ENCODE peak calls at places on chromosomes 12 and 14, in four cellular contexts. E is transverse colon; R is ovary; L is CD8-positive, alpha-beta T cell. M is an unnamed sample. For H3K4me1, the result is how much of the 10 kb centered on the place peaks cover.

GRCh38 chr12:15209782-15210181 is 11.4 kb downstream of the RERG start:
- DNase-seq in E (no peak), R (no peak), L (no peak), M (no peak)

GRCh38 chr14:72753044-72753710 is 140.7 kb downstream of the DPF3 start:
- DNase-seq in E (no peak), R (no peak), L (no peak), M (no peak)

GRCh38 chr12:108831309-108831991 is 25.9 kb downstream of the SSH1 start:
- DNase-seq in R (no peak), L (no peak), E (peak), M (no peak)

GRCh38 chr12:121465921-121466799 is 66.2 kb downstream of the RNF34 start:
- DNase-seq in E (peak), L (peak), R (no peak), M (no peak)

GRCh38 chr12:26119391-26119981 is 5.4 kb downstream of the BHLHE41 start:
- DNase-seq in L (no peak), R (no peak), E (no peak), M (peak)

GRCh38 chr14:96309128-96309906 is 53.3 kb downstream of the BDKRB1 start:
- DNase-seq in L (no peak), E (peak), R (no peak), M (no peak)

GRCh38 chr12:102879144-102879763 is 37.8 kb downstream of the PAH start:
- DNase-seq in L (no peak), E (no peak), R (no peak), M (peak)

GRCh38 chr14:100828448-100828834 is 2.5 kb downstream of the MEG3 start:
- DNase-seq in L (no peak), R (no peak), E (no peak), M (no peak)

GRCh38 chr14:91282954-91283645 is 38.6 kb upstream of the GPR68 start:
- DNase-seq in L (no peak), R (no peak), E (no peak), M (no peak)

GRCh38 chr12:88342434-88342833 is 200.3 kb downstream of the TMTC3 start:
- DNase-seq in R (no peak), E (no peak), L (no peak), M (no peak)

GRCh38 chr12:56261503-56262230 is 3.5 kb upstream of the ANKRD52 start:
- DNase-seq in R (no peak), E (peak), L (no peak), M (no peak)

GRCh38 chr12:2624543-2625266 is 170.1 kb upstream of the FKBP4 start:
- DNase-seq in R (no peak), L (no peak), E (no peak), M (no peak)

GRCh38 chr12:24198070-24198469 is 248.6 kb upstream of the SOX5 start:
- DNase-seq in E (no peak), L (no peak), R (no peak), M (no peak)

GRCh38 chr12:55737581-55738112 is 5.3 kb upstream of the GDF11 start:
- DNase-seq in R (no peak), L (no peak), E (no peak), M (no peak)

GRCh38 chr12:110698171-110698902 is 9.4 kb upstream of the HVCN1 start:
- DNase-seq in E (peak), L (peak), R (peak), M (peak)

GRCh38 chr12:122527478-122527944 is 462 bp downstream of the KNTC1 start:
- DNase-seq in R (no peak), E (peak), L (peak), M (no peak)

GRCh38 chr14:73462078-73462715 is 3.9 kb upstream of the NUMB start:
- DNase-seq in E (peak), R (peak), L (no peak), M (peak)

GRCh38 chr12:118358607-118359540 is 13.8 kb downstream of the TAOK3 start:
- DNase-seq in E (no peak), R (no peak), L (no peak), M (no peak)

GRCh38 chr12:53193040-53193439 is 12.3 kb upstream of the CSAD start:
- DNase-seq in L (no peak), E (no peak), R (no peak), M (no peak)

GRCh38 chr12:75481774-75482173 is 1.2 kb downstream of the GLIPR1 start:
- DNase-seq in R (no peak), E (peak), L (no peak), M (peak)

GRCh38 chr12:44603701-44604100 is 272.4 kb downstream of the NELL2 start:
- DNase-seq in L (no peak), R (no peak), E (no peak), M (no peak)

GRCh38 chr12:2498961-2499500 is 295.7 kb upstream of the FKBP4 start:
- DNase-seq in L (no peak), R (no peak), E (peak), M (no peak)

GRCh38 chr12:14264316-14264715 is 101.2 kb upstream of the ATF7IP start:
- DNase-seq in R (no peak), L (no peak), E (no peak), M (no peak)

GRCh38 chr14:105855246-105855892 is 329.0 kb downstream of the TMEM121 start:
- DNase-seq in L (peak), E (no peak), R (no peak), M (peak)

GRCh38 chr12:106910202-106910601 is 45.5 kb upstream of the TMEM263 start:
- DNase-seq in L (no peak), R (no peak), E (no peak), M (no peak)

GRCh38 chr12:591167-591570 is 72.1 kb downstream of the NINJ2 start:
- DNase-seq in E (no peak), L (no peak), R (no peak), M (no peak)

GRCh38 chr12:122203301-122203967 is at the start of gene B3GNT4:
- DNase-seq in E (peak), R (no peak), L (peak), M (no peak)

GRCh38 chr14:68285421-68286179 is 466.0 kb downstream of the RAD51B start:
- DNase-seq in L (peak), E (peak), R (no peak), M (no peak)

GRCh38 chr12:44076892-44077291 is 241.0 kb downstream of the TMEM117 start:
- DNase-seq in R (no peak), L (no peak), E (no peak), M (no peak)

GRCh38 chr12:121776190-121777098 is 17.0 kb downstream of the RHOF start:
- DNase-seq in L (peak), E (peak), R (peak), M (peak)

GRCh38 chr12:125100551-125101434 is 35.6 kb downstream of the AACS start:
- DNase-seq in L (no peak), E (no peak), R (no peak), M (no peak)

GRCh38 chr12:39503445-39503844 is 60.5 kb upstream of the KIF21A start:
- DNase-seq in E (no peak), L (no peak), R (no peak), M (no peak)

GRCh38 chr12:67534671-67535070 is 113.9 kb upstream of the DYRK2 start:
- DNase-seq in E (no peak), L (no peak), R (peak), M (peak)

GRCh38 chr14:34322940-34323418 is 139.1 kb downstream of the SPTSSA start:
- DNase-seq in L (peak), E (peak), R (peak), M (peak)

GRCh38 chr12:46771268-46771837 is 54.4 kb downstream of the SLC38A4 start:
- DNase-seq in E (no peak), R (no peak), L (no peak), M (no peak)

GRCh38 chr12:122835693-122836026 is 403 bp downstream of the HIP1R start:
- DNase-seq in L (peak), R (no peak), E (peak), M (no peak)

GRCh38 chr14:83463500-83464098 is 1929.9 kb upstream of the SEL1L start:
- DNase-seq in R (no peak), L (no peak), E (no peak), M (no peak)

DNA sequence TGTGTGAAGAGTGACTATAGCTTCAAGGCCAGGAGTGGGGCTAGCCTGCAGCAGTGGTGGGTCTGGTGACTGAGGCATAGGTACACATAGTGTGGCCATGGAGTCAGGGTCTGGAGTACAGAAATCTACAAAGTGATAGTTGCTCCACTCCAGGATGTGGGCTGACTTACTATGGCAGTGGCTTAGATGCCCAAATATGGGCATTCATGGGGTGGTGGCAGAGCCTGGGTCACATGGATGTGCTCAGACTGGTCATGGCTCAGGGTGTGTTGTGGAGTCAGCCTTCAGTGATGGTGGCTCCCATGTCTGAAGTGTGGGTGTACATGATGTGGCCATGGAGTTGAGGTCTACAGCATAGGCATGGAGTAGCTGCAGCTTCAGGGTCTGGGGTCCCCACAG is 27.3 kb downstream of the CLEC6A start:
- DNase-seq in L (no peak), R (no peak), E (no peak), M (no peak)
- H3K4me3 ChIP-seq in L (no peak), R (no peak), E (no peak), M (no peak)

GRCh38 chr12:6607751-6608591 is 792 bp upstream of the CHD4 start:
- DNase-seq in R (peak), E (peak), L (peak), M (peak)
- H3K27ac ChIP-seq in R (peak), E (peak), L (peak), M (peak)

GRCh38 chr14:103109789-103110415 is 13.4 kb upstream of the TNFAIP2 start:
- DNase-seq in R (no peak), E (peak), L (no peak), M (peak)
- H3K4me1 ChIP-seq in R (under half), E (under half), L (under half), M (under half)

GRCh38 chr14:81401420-81402122 is 1.4 kb upstream of the STON2 start:
- DNase-seq in R (no peak), E (no peak), L (no peak), M (no peak)

GRCh38 chr14:81402123-81402495 is 2.0 kb upstream of the STON2 start:
- DNase-seq in R (no peak), E (no peak), L (no peak), M (no peak)

GRCh38 chr14:81400852-81401251 is 728 bp upstream of the STON2 start:
- DNase-seq in E (peak), R (no peak), L (no peak), M (peak)

GRCh38 chr14:81398196-81398891 is 1.8 kb downstream of the STON2 start:
- DNase-seq in R (no peak), L (no peak), E (no peak), M (no peak)

DNA sequence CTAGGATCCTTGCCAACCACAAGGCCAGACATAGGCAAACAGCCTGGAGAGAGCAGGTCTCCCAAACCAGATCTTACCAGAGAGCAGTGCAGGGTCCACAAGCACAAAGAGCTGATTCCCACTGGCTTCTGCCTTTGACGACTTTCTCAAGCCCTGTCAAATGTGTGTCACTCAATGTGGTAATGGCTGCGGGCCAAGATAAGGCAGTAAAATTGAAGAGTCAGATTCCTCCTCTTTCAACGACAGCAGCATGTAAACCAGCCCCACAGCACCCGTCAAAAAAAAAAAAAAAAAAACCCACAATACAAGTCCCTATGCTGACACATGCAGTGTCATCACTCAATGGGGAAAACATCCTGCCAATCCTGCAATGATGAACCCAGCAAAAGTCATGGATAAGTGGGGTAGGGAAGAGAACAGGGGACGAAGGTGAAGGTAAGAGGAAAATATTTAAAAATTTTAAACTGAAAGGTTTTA is at the start of gene STON2:
- DNase-seq in R (no peak), E (peak), L (no peak), M (no peak)
- H3K4me3 ChIP-seq in R (no peak), E (no peak), L (no peak), M (no peak)

GRCh38 chr12:64618953-64619590 is 8.8 kb downstream of the RASSF3 start:
- DNase-seq in E (no peak), R (no peak), L (no peak), M (no peak)

GRCh38 chr12:64624035-64624434 is 13.7 kb downstream of the RASSF3 start:
- DNase-seq in L (no peak), E (no peak), R (no peak), M (no peak)

GRCh38 chr12:64616221-64616620 is 5.9 kb downstream of the RASSF3 start:
- DNase-seq in L (no peak), R (no peak), E (no peak), M (no peak)

GRCh38 chr12:64625243-64626077 is 15.2 kb downstream of the RASSF3 start:
- DNase-seq in E (peak), L (peak), R (peak), M (peak)

DNA sequence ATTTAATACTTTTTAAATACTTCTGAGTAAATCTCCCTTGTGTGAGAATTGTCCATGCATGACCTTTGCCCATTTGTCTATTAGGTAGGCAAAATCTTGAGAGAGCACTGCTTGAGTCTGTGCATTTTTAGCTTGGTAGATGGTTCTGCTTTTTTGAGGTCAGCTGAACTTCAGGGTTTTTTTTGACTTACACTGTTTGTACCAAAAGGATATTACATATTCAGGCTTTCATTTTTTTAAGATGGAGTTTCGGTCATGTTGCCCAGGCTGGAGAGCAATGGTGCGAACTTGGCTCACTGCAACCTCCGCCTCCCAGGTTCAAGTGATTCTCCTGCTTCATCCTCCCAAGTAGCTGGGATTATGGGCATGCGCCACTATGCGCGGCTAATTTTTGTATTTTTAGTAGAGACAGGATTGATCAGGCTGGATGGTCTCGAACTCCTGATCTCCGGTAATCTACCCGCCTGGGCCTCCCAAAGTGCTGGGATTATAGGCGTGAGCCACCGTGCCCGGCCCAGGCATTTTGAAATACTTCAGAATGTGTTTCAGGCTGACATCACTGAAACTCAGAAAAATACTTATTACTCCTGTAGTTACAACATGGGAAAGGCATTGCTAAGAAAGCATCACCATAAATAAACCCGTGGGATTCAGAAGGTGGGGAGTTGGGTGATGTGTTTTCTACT is 11.1 kb downstream of the RASSF3 start:
- DNase-seq in R (no peak), L (no peak), E (no peak), M (peak)
- H3K27ac ChIP-seq in R (no peak), L (no peak), E (peak), M (peak)